ENCODE peak calls at places on chromosomes 7 and 10, in four cellular contexts. F is stomach, N is iris pigment epithelial cell, V is GM23248. C is an unnamed sample.

GRCh38 chr7:74059037-74059436 is 24.6 kb upstream of the LIMK1 start:
- DNase-seq in F (no peak), N (no peak), V (no peak), C (no peak)

GRCh38 chr7:44376429-44377133 is 51.2 kb upstream of the CAMK2B start:
- DNase-seq in F (no peak), N (no peak), V (no peak), C (no peak)

GRCh38 chr7:122974229-122974628 is 21.3 kb downstream of the TAS2R16 start:
- DNase-seq in F (no peak), N (no peak), V (no peak), C (no peak)

GRCh38 chr10:104255244-104255981 is 721 bp downstream of the GSTO1 start:
- DNase-seq in F (no peak), N (peak), V (peak), C (no peak)

GRCh38 chr7:98174334-98175259 is 36.6 kb upstream of the BHLHA15 start:
- DNase-seq in F (peak), N (no peak), V (no peak), C (peak)

GRCh38 chr10:48516878-48517277 is 88.0 kb downstream of the ARHGAP22 start:
- DNase-seq in F (peak), N (no peak), V (no peak), C (no peak)

GRCh38 chr10:52353960-52354394 is 39.9 kb downstream of the DKK1 start:
- DNase-seq in F (no peak), N (peak), V (peak), C (no peak)

GRCh38 chr7:17090751-17091150 is 207.7 kb upstream of the AHR start:
- DNase-seq in F (no peak), N (peak), V (peak), C (no peak)

GRCh38 chr7:957418-958220 is 3.1 kb upstream of the ADAP1 start:
- DNase-seq in F (no peak), N (no peak), V (no peak), C (no peak)

GRCh38 chr7:43648725-43649406 is 66.0 kb downstream of the STK17A start:
- DNase-seq in F (no peak), N (peak), V (peak), C (peak)

GRCh38 chr7:51013218-51013786 is 230.6 kb upstream of the GRB10 start:
- DNase-seq in F (no peak), N (no peak), V (no peak), C (no peak)

GRCh38 chr10:73501651-73502050 is 5.8 kb upstream of the PPP3CB start:
- DNase-seq in F (no peak), N (peak), V (no peak), C (no peak)

GRCh38 chr10:20993387-20994170 is 96.5 kb upstream of the NEBL start:
- DNase-seq in F (no peak), N (peak), V (peak), C (no peak)

GRCh38 chr7:7051221-7051877 is 131.0 kb upstream of the C1GALT1 start:
- DNase-seq in F (no peak), N (no peak), V (peak), C (peak)

GRCh38 chr7:112937651-112938390 is 147.6 kb upstream of the TMEM168 start:
- DNase-seq in F (no peak), N (peak), V (peak), C (no peak)

GRCh38 chr7:121032645-121033460 is 44.3 kb downstream of the CPED1 start:
- DNase-seq in F (no peak), N (no peak), V (peak), C (no peak)

GRCh38 chr7:148296994-148297644 is 293.4 kb upstream of the C7orf33 start:
- DNase-seq in F (no peak), N (no peak), V (no peak), C (no peak)

GRCh38 chr10:80207768-80208385 is 2.5 kb upstream of the ANXA11 start:
- DNase-seq in F (no peak), N (no peak), V (no peak), C (no peak)

GRCh38 chr10:132587175-132587574 is 49.6 kb downstream of the INPP5A start:
- DNase-seq in F (no peak), N (no peak), V (no peak), C (no peak)

GRCh38 chr7:105387621-105388372 is 924 bp downstream of the SRPK2 start:
- DNase-seq in F (peak), N (peak), V (peak), C (peak)

GRCh38 chr7:82443044-82443800 is at the start of gene CACNA2D1:
- DNase-seq in F (peak), N (no peak), V (peak), C (no peak)

GRCh38 chr10:83075395-83076072 is 1063.8 kb upstream of the GHITM start:
- DNase-seq in F (no peak), N (no peak), V (no peak), C (no peak)

GRCh38 chr7:102098986-102099385 is 187.7 kb upstream of the SH2B2 start:
- DNase-seq in F (no peak), N (no peak), V (no peak), C (no peak)

GRCh38 chr7:131108212-131108980 is 219.3 kb upstream of the MKLN1 start:
- DNase-seq in F (no peak), N (peak), V (peak), C (peak)

GRCh38 chr10:23818484-23818883 is 379.6 kb downstream of the OTUD1 start:
- DNase-seq in F (no peak), N (no peak), V (no peak), C (no peak)

GRCh38 chr7:134480730-134481129 is 21.8 kb upstream of the AKR1B1 start:
- DNase-seq in F (no peak), N (peak), V (peak), C (peak)

GRCh38 chr7:98557538-98558031 is 59.5 kb upstream of the NPTX2 start:
- DNase-seq in F (no peak), N (no peak), V (no peak), C (no peak)

GRCh38 chr7:27808626-27809025 is 68.7 kb downstream of the TAX1BP1 start:
- DNase-seq in F (no peak), N (peak), V (peak), C (no peak)

GRCh38 chr7:105454058-105454739 is 65.5 kb upstream of the SRPK2 start:
- DNase-seq in F (no peak), N (peak), V (peak), C (no peak)

GRCh38 chr10:97771055-97771811 is 566 bp downstream of the SFRP5 start:
- DNase-seq in F (no peak), N (peak), V (peak), C (no peak)

GRCh38 chr7:47657126-47657525 is 75.2 kb upstream of the TNS3 start:
- DNase-seq in F (no peak), N (no peak), V (no peak), C (no peak)

GRCh38 chr10:24901686-24902399 is 50.6 kb downstream of the PRTFDC1 start:
- DNase-seq in F (peak), N (peak), V (peak), C (peak)

GRCh38 chr10:80464557-80465466 is 10.7 kb downstream of the TSPAN14 start:
- DNase-seq in F (peak), N (no peak), V (peak), C (no peak)

GRCh38 chr10:89805599-89806013 is 104.2 kb downstream of the KIF20B start:
- DNase-seq in F (no peak), N (no peak), V (no peak), C (no peak)

GRCh38 chr7:146090023-146090645 is 26.5 kb upstream of the CNTNAP2 start:
- DNase-seq in F (no peak), N (peak), V (peak), C (no peak)